ENCODE peak calls at places on chromosomes 6 and 20, in ten cellular contexts. E is mucosa of gallbladder; X is NCI-H1092; D is stimulated activated CD8-positive, alpha-beta memory T cell treated with anti-CD3 and anti-CD28 coated beads, Interleukin-2, amount 100 ng/mL, for 1 hour; T is erythroblast; B is Daoy; W is activated naive CD4-positive, alpha-beta T cell treated with anti-CD3 and anti-CD28 coated beads for 36 hours; P is AG04450; J is stomach; Q is activated T-helper 1 cell treated with anti-CD3 and anti-CD28 coated beads, Interleukin-12 subunit alpha, Interleukin-12 subunit beta, Interleukin-2, Interleukin-4 antibody, amounts not matched to agents 30 ng/mL and 10 ng/mL and 1 ng/mL, durations not matched to agents 14 hours and 24 hours and 36 hours. G is an unnamed sample.

GRCh38 chr20:49724637-49725606 is 11.2 kb upstream of the B4GALT5 start:
- DNase-seq in E (peak; percentile 20), X (no peak), D (no peak), T (no peak), B (peak; percentile 49), W (peak; percentile 65), P (no peak), J (no peak), Q (no peak), G (peak; percentile 85)

GRCh38 chr20:61736001-61736635 is 329.6 kb downstream of the TAF4 start:
- DNase-seq in E (no peak), X (no peak), D (no peak), T (no peak), B (no peak), W (no peak), P (no peak), J (no peak), Q (no peak), G (no peak)

GRCh38 chr6:29627762-29628418 is 5.1 kb downstream of the GABBR1 start:
- DNase-seq in E (peak; percentile 56), X (no peak), D (no peak), T (peak; percentile 44), B (peak; percentile 88), W (peak; percentile 49), P (peak; percentile 68), J (peak; percentile 52), Q (no peak), G (no peak)

GRCh38 chr6:223763-224162 is 68.5 kb upstream of the DUSP22 start:
- DNase-seq in E (no peak), X (no peak), D (no peak), T (no peak), B (no peak), W (peak; percentile 65), P (no peak), J (no peak), Q (no peak), G (no peak)

GRCh38 chr6:15036690-15037245 is 209.1 kb upstream of the JARID2 start:
- DNase-seq in E (peak; percentile 20), X (peak; percentile 25), D (no peak), T (peak; percentile 93), B (peak; percentile 7), W (no peak), P (no peak), J (peak; percentile 39), Q (no peak), G (no peak)

GRCh38 chr6:45969026-45969425 is 46.6 kb downstream of the CLIC5 start:
- DNase-seq in E (no peak), X (no peak), D (no peak), T (no peak), B (no peak), W (no peak), P (no peak), J (no peak), Q (no peak), G (no peak)

GRCh38 chr20:8421981-8422380 is 289.9 kb downstream of the PLCB1 start:
- DNase-seq in E (no peak), X (no peak), D (no peak), T (no peak), B (no peak), W (no peak), P (no peak), J (no peak), Q (no peak), G (no peak)

GRCh38 chr6:13991393-13991792 is 66.6 kb downstream of the RNF182 start:
- DNase-seq in E (no peak), X (no peak), D (no peak), T (no peak), B (no peak), W (no peak), P (no peak), J (no peak), Q (no peak), G (no peak)

GRCh38 chr6:136968831-136969230 is 46.7 kb downstream of the SLC35D3 start:
- DNase-seq in E (no peak), X (peak; percentile 23), D (no peak), T (no peak), B (peak; percentile 11), W (no peak), P (no peak), J (no peak), Q (no peak), G (no peak)

GRCh38 chr6:111890981-111891380 is 17.7 kb upstream of the FYN start:
- DNase-seq in E (no peak), X (no peak), D (no peak), T (no peak), B (no peak), W (no peak), P (no peak), J (no peak), Q (no peak), G (no peak)

GRCh38 chr6:32375739-32376529 is 4.2 kb upstream of the TSBP1 start:
- DNase-seq in E (no peak), X (no peak), D (no peak), T (no peak), B (no peak), W (no peak), P (no peak), J (no peak), Q (no peak), G (no peak)

GRCh38 chr6:144655376-144655775 is 370.2 kb downstream of the UTRN start:
- DNase-seq in E (no peak), X (no peak), D (no peak), T (no peak), B (no peak), W (no peak), P (no peak), J (no peak), Q (no peak), G (no peak)

GRCh38 chr20:47319517-47320252 is 36.8 kb downstream of the ZMYND8 start:
- DNase-seq in E (peak; percentile 84), X (peak; percentile 15), D (no peak), T (peak; percentile 28), B (peak; percentile 62), W (no peak), P (no peak), J (peak; percentile 93), Q (no peak), G (no peak)

GRCh38 chr6:136793348-136793747 is 1.1 kb upstream of the MAP3K5 start:
- DNase-seq in E (no peak), X (no peak), D (no peak), T (no peak), B (no peak), W (peak; percentile 66), P (no peak), J (no peak), Q (no peak), G (no peak)

GRCh38 chr6:75424610-75425548 is 68.7 kb downstream of the FILIP1 start:
- DNase-seq in E (no peak), X (no peak), D (no peak), T (no peak), B (peak; percentile 22), W (peak; percentile 5), P (no peak), J (no peak), Q (no peak), G (no peak)

GRCh38 chr6:11496152-11497060 is 41.1 kb upstream of the TMEM170B start:
- DNase-seq in E (peak; percentile 82), X (peak; percentile 16), D (peak; percentile 30), T (peak; percentile 80), B (peak; percentile 86), W (peak; percentile 87), P (peak; percentile 74), J (peak; percentile 55), Q (peak; percentile 72), G (peak; percentile 89)

GRCh38 chr20:2986466-2986865 is 57.0 kb upstream of the GNRH2 start:
- DNase-seq in E (no peak), X (no peak), D (no peak), T (no peak), B (peak; percentile 9), W (peak; percentile 84), P (no peak), J (no peak), Q (peak; percentile 31), G (no peak)

GRCh38 chr6:87908978-87909802 is 138.5 kb upstream of the SPACA1 start:
- DNase-seq in E (no peak), X (no peak), D (no peak), T (no peak), B (peak; percentile 41), W (no peak), P (no peak), J (no peak), Q (no peak), G (peak; percentile 63)

GRCh38 chr6:4820704-4821276 is 44.6 kb downstream of the CDYL start:
- DNase-seq in E (no peak), X (no peak), D (no peak), T (no peak), B (peak; percentile 18), W (peak; percentile 23), P (no peak), J (no peak), Q (no peak), G (no peak)

GRCh38 chr20:3092611-3093379 is 8.3 kb upstream of the AVP start:
- DNase-seq in E (no peak), X (no peak), D (no peak), T (peak; percentile 21), B (no peak), W (peak; percentile 63), P (no peak), J (no peak), Q (no peak), G (no peak)

GRCh38 chr6:156449569-156449968 is 327.6 kb upstream of the ARID1B start:
- DNase-seq in E (no peak), X (no peak), D (no peak), T (no peak), B (no peak), W (no peak), P (no peak), J (no peak), Q (no peak), G (no peak)

GRCh38 chr6:37819802-37820712 is 530 bp downstream of the ZFAND3 start:
- DNase-seq in E (peak; percentile 57), X (no peak), D (no peak), T (peak; percentile 45), B (peak; percentile 86), W (peak; percentile 66), P (no peak), J (peak; percentile 42), Q (peak; percentile 14), G (peak; percentile 47)

GRCh38 chr6:124978451-124979293 is 16.4 kb downstream of the RNF217 start:
- DNase-seq in E (no peak), X (no peak), D (no peak), T (no peak), B (no peak), W (no peak), P (no peak), J (no peak), Q (no peak), G (no peak)

GRCh38 chr6:422423-423061 is 31.0 kb downstream of the IRF4 start:
- DNase-seq in E (peak; percentile 61), X (no peak), D (no peak), T (no peak), B (peak; percentile 95), W (peak; percentile 91), P (peak; percentile 89), J (no peak), Q (peak; percentile 67), G (no peak)

GRCh38 chr6:12152023-12152960 is 137.9 kb upstream of the EDN1 start:
- DNase-seq in E (no peak), X (no peak), D (no peak), T (no peak), B (no peak), W (no peak), P (no peak), J (no peak), Q (no peak), G (no peak)

GRCh38 chr6:138432063-138432356 is 28.0 kb downstream of the HEBP2 start:
- DNase-seq in E (no peak), X (no peak), D (no peak), T (no peak), B (no peak), W (no peak), P (no peak), J (no peak), Q (no peak), G (no peak)

GRCh38 chr20:62651285-62652021 is 9.2 kb downstream of the SLCO4A1 start:
- DNase-seq in E (peak; percentile 81), X (peak; percentile 22), D (peak; percentile 59), T (peak; percentile 85), B (peak; percentile 31), W (peak; percentile 87), P (no peak), J (peak; percentile 88), Q (peak; percentile 52), G (no peak)

GRCh38 chr6:128266946-128267345 is 253.5 kb downstream of the PTPRK start:
- DNase-seq in E (no peak), X (no peak), D (no peak), T (no peak), B (no peak), W (no peak), P (no peak), J (no peak), Q (no peak), G (no peak)